ENCODE peak calls at places on chromosomes 3 and 15, in nine cellular contexts. Z is IMR-90, K is heart left ventricle, C is adrenal gland, P is spleen, Q is A549, A is esophagus muscularis mucosa, M is HepG2, Y is sigmoid colon. E is an unnamed sample.

GRCh38 chr3:107969994-107970896 is 120.6 kb downstream of the CD47 start:
- DNase-seq in Z (peak; percentile 16), K (no peak), C (no peak), P (no peak), Q (peak; percentile 12), A (no peak), M (peak; percentile 21), Y (no peak), E (no peak)

GRCh38 chr3:32106929-32107362 is 526 bp downstream of the GPD1L start:
- DNase-seq in Z (no peak), K (peak; percentile 59), C (peak; percentile 60), P (no peak), Q (peak; percentile 42), A (no peak), M (no peak), Y (peak; percentile 66), E (no peak)

GRCh38 chr3:189171707-189172106 is at the start of gene TPRG1:
- DNase-seq in Z (no peak), K (no peak), C (no peak), P (no peak), Q (no peak), A (no peak), M (no peak), Y (no peak), E (no peak)

GRCh38 chr15:61701455-61701854 is 358.8 kb downstream of the VPS13C start:
- DNase-seq in Z (no peak), K (no peak), C (no peak), P (no peak), Q (no peak), A (peak; percentile 3), M (no peak), Y (no peak), E (no peak)

GRCh38 chr3:37170097-37170496 is 4.3 kb downstream of the LRRFIP2 start:
- DNase-seq in Z (peak; percentile 52), K (no peak), C (no peak), P (no peak), Q (no peak), A (no peak), M (peak; percentile 6), Y (no peak), E (no peak)

GRCh38 chr15:70763120-70763949 is at the start of gene UACA:
- DNase-seq in Z (peak; percentile 96), K (peak; percentile 97), C (peak; percentile 98), P (peak; percentile 94), Q (peak; percentile 99), A (peak; percentile 99), M (peak; percentile 91), Y (peak; percentile 98), E (peak; percentile 73)

GRCh38 chr15:59186501-59186900 is 20.1 kb upstream of the LDHAL6B start:
- DNase-seq in Z (peak; percentile 91), K (no peak), C (no peak), P (no peak), Q (peak; percentile 29), A (no peak), M (no peak), Y (no peak), E (no peak)

GRCh38 chr3:134406331-134407246 is 32.3 kb upstream of the AMOTL2 start:
- DNase-seq in Z (no peak), K (peak; percentile 66), C (no peak), P (no peak), Q (no peak), A (no peak), M (no peak), Y (no peak), E (no peak)

GRCh38 chr3:104523136-104523535 is 843.6 kb upstream of the ALCAM start:
- DNase-seq in Z (no peak), K (no peak), C (no peak), P (no peak), Q (no peak), A (no peak), M (no peak), Y (no peak), E (no peak)

GRCh38 chr3:9861201-9861600 is 17.4 kb upstream of the RPUSD3 start:
- DNase-seq in Z (no peak), K (no peak), C (no peak), P (peak; percentile 16), Q (no peak), A (no peak), M (no peak), Y (no peak), E (no peak)

GRCh38 chr3:9866639-9867038 is 13.4 kb downstream of the CIDEC start:
- DNase-seq in Z (no peak), K (no peak), C (peak; percentile 71), P (no peak), Q (no peak), A (no peak), M (no peak), Y (peak; percentile 94), E (no peak)

GRCh38 chr3:9859530-9860025 is 15.8 kb upstream of the RPUSD3 start:
- DNase-seq in Z (no peak), K (no peak), C (no peak), P (peak; percentile 53), Q (no peak), A (no peak), M (no peak), Y (no peak), E (no peak)

GRCh38 chr3:9861626-9862130 is 17.9 kb upstream of the RPUSD3 start:
- DNase-seq in Z (no peak), K (no peak), C (no peak), P (peak; percentile 47), Q (no peak), A (no peak), M (no peak), Y (no peak), E (no peak)

GRCh38 chr3:9862391-9863235 is 17.4 kb downstream of the CIDEC start:
- DNase-seq in Z (no peak), K (peak; percentile 76), C (peak; percentile 60), P (peak; percentile 84), Q (peak; percentile 36), A (no peak), M (peak; percentile 74), Y (peak; percentile 89), E (peak; percentile 56)
- TF ChIP-seq POLR2A in Z (no peak), K (peak; percentile 16), C (no peak), P (no peak), Q (no peak), A (no peak), M (no peak), Y (no peak), E (no peak)

GRCh38 chr15:65094294-65094995 is 17.9 kb downstream of the KBTBD13 start:
- DNase-seq in Z (no peak), K (peak; percentile 79), C (no peak), P (no peak), Q (no peak), A (no peak), M (no peak), Y (peak; percentile 92), E (no peak)
- TF ChIP-seq POLR2A in Z (no peak), K (no peak), C (no peak), P (no peak), Q (no peak), A (no peak), M (no peak), Y (peak; percentile 10), E (no peak)

GRCh38 chr3:153215971-153216370 is 53.9 kb downstream of the RAP2B start:
- DNase-seq in Z (no peak), K (no peak), C (no peak), P (no peak), Q (no peak), A (no peak), M (no peak), Y (no peak), E (no peak)

GRCh38 chr3:153219147-153219546 is 57.1 kb downstream of the RAP2B start:
- DNase-seq in Z (peak; percentile 49), K (no peak), C (no peak), P (no peak), Q (no peak), A (no peak), M (no peak), Y (no peak), E (no peak)

GRCh38 chr3:153216928-153217327 is 54.9 kb downstream of the RAP2B start:
- DNase-seq in Z (no peak), K (no peak), C (no peak), P (no peak), Q (no peak), A (no peak), M (no peak), Y (no peak), E (no peak)

GRCh38 chr3:153221748-153222162 is 59.7 kb downstream of the RAP2B start:
- DNase-seq in Z (peak; percentile 99), K (peak; percentile 75), C (peak; percentile 59), P (peak; percentile 85), Q (peak; percentile 6), A (peak; percentile 92), M (no peak), Y (peak; percentile 80), E (peak; percentile 5)
- TF ChIP-seq POLR2A in Z (peak; percentile 79), K (no peak), C (no peak), P (no peak), Q (no peak), A (no peak), M (no peak), Y (no peak), E (no peak)

GRCh38 chr3:129460572-129460971 is 20.5 kb downstream of the IFT122 start:
- DNase-seq in Z (no peak), K (no peak), C (no peak), P (no peak), Q (no peak), A (no peak), M (no peak), Y (no peak), E (no peak)
- TF ChIP-seq POLR2A in Z (no peak), K (no peak), C (no peak), P (no peak), Q (no peak), A (no peak), M (no peak), Y (no peak), E (no peak)

DNA sequence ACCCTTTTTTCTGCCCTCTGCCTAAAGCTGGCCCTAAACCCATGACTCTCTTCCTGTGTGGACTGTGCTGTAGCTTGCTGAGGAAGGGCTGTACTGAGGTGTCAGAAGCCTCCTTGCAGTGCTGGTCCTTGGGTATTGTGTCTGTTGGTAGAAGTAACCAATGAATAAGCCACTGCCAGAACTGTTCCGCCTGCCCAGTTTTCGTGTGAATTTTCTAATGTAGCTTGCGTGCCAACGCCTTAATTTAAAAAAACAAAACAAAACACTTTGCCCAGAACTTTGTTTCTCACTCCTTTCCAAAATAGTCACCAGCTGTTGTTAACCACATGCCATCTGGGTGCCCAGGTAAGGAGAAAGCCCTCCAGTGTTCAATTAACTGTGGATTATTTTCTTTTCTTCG is 101.9 kb downstream of the KLHL25 start:
- DNase-seq in Z (no peak), K (no peak), C (no peak), P (no peak), Q (no peak), A (no peak), M (no peak), Y (no peak), E (no peak)
- TF ChIP-seq POLR2A in Z (no peak), K (no peak), C (no peak), P (no peak), Q (no peak), A (no peak), M (no peak), Y (no peak), E (no peak)

E was measured in GM12892.